ENCODE peak calls at places on chromosomes 13 and 19, in nine cellular contexts. One of them, this sample, is unnamed.

GRCh38 chr13:78382481-78382880 is 220.9 kb downstream of the POU4F1 start:
- DNase-seq in fibroblast of pulmonary artery: peak
- DNase-seq in heart left ventricle: no peak
- DNase-seq in OCI-LY7: no peak
- DNase-seq in HFF-Myc: no peak
- DNase-seq in Jurkat, Clone E6-1: no peak
- DNase-seq in naive thymus-derived CD4-positive, alpha-beta T cell: no peak
- DNase-seq in fibroblast of lung: no peak
- DNase-seq in HCT116: no peak
- DNase-seq in this sample: no peak

GRCh38 chr19:55526216-55527196 is 10.4 kb downstream of the SBK2 start:
- DNase-seq in fibroblast of pulmonary artery: peak
- DNase-seq in heart left ventricle: peak
- DNase-seq in OCI-LY7: no peak
- DNase-seq in HFF-Myc: no peak
- DNase-seq in Jurkat, Clone E6-1: no peak
- DNase-seq in naive thymus-derived CD4-positive, alpha-beta T cell: no peak
- DNase-seq in fibroblast of lung: peak
- DNase-seq in HCT116: no peak
- DNase-seq in this sample: peak

GRCh38 chr13:97913206-97913605 is 40.3 kb upstream of the IPO5 start:
- DNase-seq in fibroblast of pulmonary artery: no peak
- DNase-seq in heart left ventricle: no peak
- DNase-seq in OCI-LY7: no peak
- DNase-seq in HFF-Myc: no peak
- DNase-seq in Jurkat, Clone E6-1: no peak
- DNase-seq in naive thymus-derived CD4-positive, alpha-beta T cell: no peak
- DNase-seq in fibroblast of lung: no peak
- DNase-seq in HCT116: no peak
- DNase-seq in this sample: no peak

GRCh38 chr13:33318037-33318436 is 32.5 kb upstream of the STARD13 start:
- DNase-seq in fibroblast of pulmonary artery: no peak
- DNase-seq in heart left ventricle: no peak
- DNase-seq in OCI-LY7: no peak
- DNase-seq in HFF-Myc: no peak
- DNase-seq in Jurkat, Clone E6-1: no peak
- DNase-seq in naive thymus-derived CD4-positive, alpha-beta T cell: no peak
- DNase-seq in fibroblast of lung: no peak
- DNase-seq in HCT116: no peak
- DNase-seq in this sample: no peak

GRCh38 chr13:74329978-74330377 is 195.8 kb upstream of the KLF12 start:
- DNase-seq in fibroblast of pulmonary artery: no peak
- DNase-seq in heart left ventricle: no peak
- DNase-seq in OCI-LY7: no peak
- DNase-seq in HFF-Myc: no peak
- DNase-seq in Jurkat, Clone E6-1: no peak
- DNase-seq in naive thymus-derived CD4-positive, alpha-beta T cell: no peak
- DNase-seq in fibroblast of lung: peak
- DNase-seq in HCT116: no peak
- DNase-seq in this sample: no peak

GRCh38 chr19:45445139-45445538 is 21.4 kb upstream of the ERCC1 start:
- DNase-seq in fibroblast of pulmonary artery: no peak
- DNase-seq in heart left ventricle: no peak
- DNase-seq in OCI-LY7: no peak
- DNase-seq in HFF-Myc: no peak
- DNase-seq in Jurkat, Clone E6-1: no peak
- DNase-seq in naive thymus-derived CD4-positive, alpha-beta T cell: no peak
- DNase-seq in fibroblast of lung: no peak
- DNase-seq in HCT116: no peak
- DNase-seq in this sample: no peak

GRCh38 chr13:84684804-84685203 is 802.5 kb upstream of the SLITRK1 start:
- DNase-seq in fibroblast of pulmonary artery: no peak
- DNase-seq in heart left ventricle: no peak
- DNase-seq in OCI-LY7: no peak
- DNase-seq in HFF-Myc: no peak
- DNase-seq in Jurkat, Clone E6-1: no peak
- DNase-seq in naive thymus-derived CD4-positive, alpha-beta T cell: no peak
- DNase-seq in fibroblast of lung: peak
- DNase-seq in HCT116: no peak
- DNase-seq in this sample: no peak

GRCh38 chr13:113846639-113847318 is 17.1 kb downstream of the GAS6 start:
- DNase-seq in fibroblast of pulmonary artery: no peak
- DNase-seq in heart left ventricle: peak
- DNase-seq in OCI-LY7: no peak
- DNase-seq in HFF-Myc: no peak
- DNase-seq in Jurkat, Clone E6-1: peak
- DNase-seq in naive thymus-derived CD4-positive, alpha-beta T cell: peak
- DNase-seq in fibroblast of lung: no peak
- DNase-seq in HCT116: no peak
- DNase-seq in this sample: no peak

GRCh38 chr13:114203536-114203935 is 24.5 kb downstream of the CFAP97D2 start:
- DNase-seq in fibroblast of pulmonary artery: no peak
- DNase-seq in heart left ventricle: no peak
- DNase-seq in OCI-LY7: no peak
- DNase-seq in HFF-Myc: no peak
- DNase-seq in Jurkat, Clone E6-1: peak
- DNase-seq in naive thymus-derived CD4-positive, alpha-beta T cell: no peak
- DNase-seq in fibroblast of lung: no peak
- DNase-seq in HCT116: no peak
- DNase-seq in this sample: no peak

GRCh38 chr13:101098873-101099272 is 317.4 kb downstream of the NALCN start:
- DNase-seq in fibroblast of pulmonary artery: no peak
- DNase-seq in heart left ventricle: no peak
- DNase-seq in OCI-LY7: no peak
- DNase-seq in HFF-Myc: no peak
- DNase-seq in Jurkat, Clone E6-1: no peak
- DNase-seq in naive thymus-derived CD4-positive, alpha-beta T cell: no peak
- DNase-seq in fibroblast of lung: no peak
- DNase-seq in HCT116: no peak
- DNase-seq in this sample: no peak

GRCh38 chr19:33390908-33391630 is 17.6 kb downstream of the CEBPG start:
- DNase-seq in fibroblast of pulmonary artery: no peak
- DNase-seq in heart left ventricle: peak
- DNase-seq in OCI-LY7: no peak
- DNase-seq in HFF-Myc: no peak
- DNase-seq in Jurkat, Clone E6-1: no peak
- DNase-seq in naive thymus-derived CD4-positive, alpha-beta T cell: no peak
- DNase-seq in fibroblast of lung: no peak
- DNase-seq in HCT116: no peak
- DNase-seq in this sample: no peak

GRCh38 chr13:113460599-113460998 is 7.3 kb upstream of the ADPRHL1 start:
- DNase-seq in fibroblast of pulmonary artery: no peak
- DNase-seq in heart left ventricle: no peak
- DNase-seq in OCI-LY7: no peak
- DNase-seq in HFF-Myc: no peak
- DNase-seq in Jurkat, Clone E6-1: no peak
- DNase-seq in naive thymus-derived CD4-positive, alpha-beta T cell: no peak
- DNase-seq in fibroblast of lung: no peak
- DNase-seq in HCT116: no peak
- DNase-seq in this sample: no peak

GRCh38 chr13:43087960-43088580 is 64.7 kb downstream of the DNAJC15 start:
- DNase-seq in fibroblast of pulmonary artery: peak
- DNase-seq in heart left ventricle: no peak
- DNase-seq in OCI-LY7: no peak
- DNase-seq in HFF-Myc: no peak
- DNase-seq in Jurkat, Clone E6-1: no peak
- DNase-seq in naive thymus-derived CD4-positive, alpha-beta T cell: no peak
- DNase-seq in fibroblast of lung: no peak
- DNase-seq in HCT116: no peak
- DNase-seq in this sample: no peak
- H3K4me3 ChIP-seq in fibroblast of pulmonary artery: peak
- H3K4me3 ChIP-seq in heart left ventricle: peak
- H3K4me3 ChIP-seq in OCI-LY7: no peak
- H3K4me3 ChIP-seq in HFF-Myc: no peak
- H3K4me3 ChIP-seq in Jurkat, Clone E6-1: no peak
- H3K4me3 ChIP-seq in naive thymus-derived CD4-positive, alpha-beta T cell: peak
- H3K4me3 ChIP-seq in fibroblast of lung: peak
- H3K4me3 ChIP-seq in HCT116: no peak
- H3K4me3 ChIP-seq in this sample: peak

DNA sequence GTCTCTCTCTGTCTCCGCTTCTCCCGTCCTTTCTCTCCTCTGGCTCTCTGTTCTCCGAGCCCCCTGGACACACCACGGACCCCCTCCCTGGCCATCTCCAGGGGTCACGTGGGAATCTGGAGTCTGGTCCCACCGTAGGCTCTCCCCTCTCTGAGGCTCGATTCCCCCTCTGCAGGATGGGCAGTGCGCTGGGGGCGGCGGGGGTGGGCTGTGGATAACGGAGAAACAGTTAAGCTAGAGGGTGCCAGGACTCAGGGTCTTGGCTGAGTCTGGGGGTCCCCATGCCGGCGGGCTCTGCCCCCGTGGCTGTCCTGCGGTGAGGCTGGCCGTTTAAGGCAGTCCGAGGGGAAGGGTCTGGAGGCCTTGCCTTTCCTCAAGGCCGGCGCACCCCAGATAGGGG is 462 bp upstream of the MEIS3 start:
- DNase-seq in fibroblast of pulmonary artery: no peak
- DNase-seq in heart left ventricle: peak
- DNase-seq in OCI-LY7: no peak
- DNase-seq in HFF-Myc: no peak
- DNase-seq in Jurkat, Clone E6-1: no peak
- DNase-seq in naive thymus-derived CD4-positive, alpha-beta T cell: no peak
- DNase-seq in fibroblast of lung: no peak
- DNase-seq in HCT116: no peak
- DNase-seq in this sample: no peak
- H3K4me3 ChIP-seq in fibroblast of pulmonary artery: no peak
- H3K4me3 ChIP-seq in heart left ventricle: no peak
- H3K4me3 ChIP-seq in OCI-LY7: no peak
- H3K4me3 ChIP-seq in HFF-Myc: no peak
- H3K4me3 ChIP-seq in Jurkat, Clone E6-1: no peak
- H3K4me3 ChIP-seq in naive thymus-derived CD4-positive, alpha-beta T cell: no peak
- H3K4me3 ChIP-seq in fibroblast of lung: no peak
- H3K4me3 ChIP-seq in HCT116: no peak
- H3K4me3 ChIP-seq in this sample: no peak

GRCh38 chr19:590396-590745 is 690 bp downstream of the HCN2 start:
- DNase-seq in fibroblast of pulmonary artery: peak
- DNase-seq in heart left ventricle: peak
- DNase-seq in OCI-LY7: no peak
- DNase-seq in HFF-Myc: no peak
- DNase-seq in Jurkat, Clone E6-1: no peak
- DNase-seq in naive thymus-derived CD4-positive, alpha-beta T cell: peak
- DNase-seq in fibroblast of lung: peak
- DNase-seq in HCT116: no peak
- DNase-seq in this sample: no peak

GRCh38 chr19:590750-591098 is 1.0 kb downstream of the HCN2 start:
- DNase-seq in fibroblast of pulmonary artery: no peak
- DNase-seq in heart left ventricle: no peak
- DNase-seq in OCI-LY7: no peak
- DNase-seq in HFF-Myc: no peak
- DNase-seq in Jurkat, Clone E6-1: no peak
- DNase-seq in naive thymus-derived CD4-positive, alpha-beta T cell: no peak
- DNase-seq in fibroblast of lung: no peak
- DNase-seq in HCT116: no peak
- DNase-seq in this sample: no peak

GRCh38 chr19:589693-590395 is at the start of gene HCN2:
- DNase-seq in fibroblast of pulmonary artery: no peak
- DNase-seq in heart left ventricle: no peak
- DNase-seq in OCI-LY7: no peak
- DNase-seq in HFF-Myc: no peak
- DNase-seq in Jurkat, Clone E6-1: no peak
- DNase-seq in naive thymus-derived CD4-positive, alpha-beta T cell: no peak
- DNase-seq in fibroblast of lung: no peak
- DNase-seq in HCT116: no peak
- DNase-seq in this sample: no peak

GRCh38 chr19:588093-588742 is 1.5 kb upstream of the HCN2 start:
- DNase-seq in fibroblast of pulmonary artery: peak
- DNase-seq in heart left ventricle: peak
- DNase-seq in OCI-LY7: peak
- DNase-seq in HFF-Myc: no peak
- DNase-seq in Jurkat, Clone E6-1: peak
- DNase-seq in naive thymus-derived CD4-positive, alpha-beta T cell: peak
- DNase-seq in fibroblast of lung: peak
- DNase-seq in HCT116: peak
- DNase-seq in this sample: no peak

DNA sequence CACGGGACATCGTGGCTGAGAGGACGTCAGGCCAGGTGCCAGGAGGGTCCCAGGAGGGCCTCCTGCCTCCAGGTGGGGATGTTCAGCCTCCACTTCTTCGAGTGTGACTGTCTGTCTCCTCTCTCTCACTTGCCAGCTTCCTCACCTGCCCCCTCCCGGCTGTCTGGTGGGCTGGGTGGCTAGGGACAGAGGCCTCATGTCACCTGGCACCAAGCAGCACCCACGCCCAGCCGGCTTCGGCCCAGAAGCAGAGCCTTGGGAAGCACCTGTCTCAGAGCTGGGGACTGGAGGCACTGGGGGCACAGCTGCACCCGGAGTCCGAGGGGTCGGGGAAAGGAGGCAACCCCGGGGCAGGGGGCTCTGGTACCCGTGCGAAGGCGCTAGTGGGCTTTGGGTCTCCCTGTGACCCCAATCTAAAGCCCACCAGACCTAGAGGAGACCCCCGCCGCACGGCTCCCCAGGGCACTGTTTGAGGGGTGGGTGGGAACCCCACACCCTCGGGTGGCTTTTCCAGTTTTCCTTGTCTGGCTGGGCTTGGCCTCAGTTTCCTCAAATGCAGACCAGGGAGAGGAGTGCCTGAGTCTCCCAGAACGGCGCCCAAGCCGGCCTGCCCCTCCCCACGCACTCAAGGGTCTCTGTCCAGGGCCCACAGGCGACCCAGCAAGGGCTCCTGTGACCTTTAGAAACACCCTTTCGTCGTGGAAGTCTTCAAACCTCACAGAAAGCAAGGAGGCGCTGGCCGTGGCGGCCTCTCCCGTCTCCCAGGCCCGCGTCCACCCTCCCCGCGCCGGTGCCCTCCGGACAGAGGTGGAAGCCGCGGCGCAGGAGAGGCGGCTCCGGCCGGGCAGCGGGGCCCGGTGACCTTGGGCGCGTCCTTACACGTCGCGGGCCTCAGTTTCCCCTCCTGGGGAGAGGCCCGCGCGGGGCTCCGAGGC is 656 bp upstream of the HCN2 start:
- DNase-seq in fibroblast of pulmonary artery: no peak
- DNase-seq in heart left ventricle: peak
- DNase-seq in OCI-LY7: peak
- DNase-seq in HFF-Myc: no peak
- DNase-seq in Jurkat, Clone E6-1: no peak
- DNase-seq in naive thymus-derived CD4-positive, alpha-beta T cell: peak
- DNase-seq in fibroblast of lung: no peak
- DNase-seq in HCT116: no peak
- DNase-seq in this sample: no peak
- H3K4me3 ChIP-seq in fibroblast of pulmonary artery: no peak
- H3K4me3 ChIP-seq in heart left ventricle: peak
- H3K4me3 ChIP-seq in OCI-LY7: no peak
- H3K4me3 ChIP-seq in HFF-Myc: no peak
- H3K4me3 ChIP-seq in Jurkat, Clone E6-1: peak
- H3K4me3 ChIP-seq in naive thymus-derived CD4-positive, alpha-beta T cell: no peak
- H3K4me3 ChIP-seq in fibroblast of lung: peak
- H3K4me3 ChIP-seq in HCT116: peak
- H3K4me3 ChIP-seq in this sample: peak

DNA sequence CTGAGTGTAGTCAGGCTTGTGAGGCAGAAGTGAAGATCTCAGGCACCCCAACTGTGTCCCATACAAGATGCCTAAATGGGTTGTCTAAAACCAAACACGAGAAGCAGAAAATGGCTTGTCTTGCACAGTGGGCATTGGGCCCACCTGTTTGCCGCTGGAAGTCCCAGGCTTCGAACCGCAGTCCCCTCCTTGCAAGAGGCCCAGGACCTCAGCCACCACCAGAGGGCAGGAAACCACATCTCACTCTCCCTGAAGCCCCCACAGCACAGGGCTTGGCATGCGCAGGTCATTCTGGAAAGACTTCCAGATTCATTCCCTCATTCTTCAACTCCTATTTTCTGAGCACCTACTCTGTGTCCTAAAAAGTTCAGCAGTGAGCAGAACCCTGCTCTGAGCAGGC is 973.7 kb downstream of the UQCRFS1 start:
- DNase-seq in fibroblast of pulmonary artery: peak
- DNase-seq in heart left ventricle: no peak
- DNase-seq in OCI-LY7: peak
- DNase-seq in HFF-Myc: no peak
- DNase-seq in Jurkat, Clone E6-1: peak
- DNase-seq in naive thymus-derived CD4-positive, alpha-beta T cell: no peak
- DNase-seq in fibroblast of lung: no peak
- DNase-seq in HCT116: no peak
- DNase-seq in this sample: no peak
- H3K4me3 ChIP-seq in fibroblast of pulmonary artery: no peak
- H3K4me3 ChIP-seq in heart left ventricle: no peak
- H3K4me3 ChIP-seq in OCI-LY7: no peak
- H3K4me3 ChIP-seq in HFF-Myc: no peak
- H3K4me3 ChIP-seq in Jurkat, Clone E6-1: no peak
- H3K4me3 ChIP-seq in naive thymus-derived CD4-positive, alpha-beta T cell: no peak
- H3K4me3 ChIP-seq in fibroblast of lung: no peak
- H3K4me3 ChIP-seq in HCT116: no peak
- H3K4me3 ChIP-seq in this sample: no peak